ENCODE peak calls at places on chromosomes 1 and 21, in eight cellular contexts. K, M, A, Z, N, D, I and S are unnamed samples. For H3K4me1, the result is how much of the 10 kb centered on the place peaks cover.

GRCh38 chr1:89085781-89086180 is 20.8 kb upstream of the GBP1 start:
- ATAC-seq in K (peak), M (peak), A (peak), Z (peak), N (peak), D (peak), I (no peak), S (no peak)

GRCh38 chr1:210908257-210908656 is 225.7 kb downstream of the KCNH1 start:
- ATAC-seq in K (no peak), M (no peak), A (no peak), Z (no peak), N (no peak), D (no peak), I (peak), S (no peak)

GRCh38 chr1:17617787-17618557 is 78.5 kb downstream of the ARHGEF10L start:
- ATAC-seq in K (peak), M (no peak), A (no peak), Z (no peak), N (peak), D (no peak), I (no peak), S (peak)

GRCh38 chr1:202835548-202836072 is 24.9 kb downstream of the PCAT6 start:
- ATAC-seq in K (no peak), M (no peak), A (no peak), Z (peak), N (no peak), D (no peak), I (peak), S (no peak)

GRCh38 chr1:156464335-156464734 is 36.2 kb downstream of the MEF2D start:
- ATAC-seq in K (no peak), M (no peak), A (no peak), Z (no peak), N (no peak), D (no peak), I (no peak), S (peak)

GRCh38 chr1:41919764-41920397 is 1.2 kb upstream of the HIVEP3 start:
- ATAC-seq in K (peak), M (peak), A (no peak), Z (peak), N (peak), D (peak), I (peak), S (peak)

GRCh38 chr1:24894002-24894401 is 36.1 kb downstream of the RUNX3 start:
- ATAC-seq in K (no peak), M (no peak), A (no peak), Z (peak), N (no peak), D (no peak), I (no peak), S (no peak)

GRCh38 chr1:78339490-78339889 is 151.3 kb upstream of the PTGFR start:
- ATAC-seq in K (peak), M (no peak), A (no peak), Z (no peak), N (no peak), D (no peak), I (no peak), S (no peak)

GRCh38 chr1:185594786-185595410 is 139.3 kb upstream of the HMCN1 start:
- ATAC-seq in K (no peak), M (peak), A (no peak), Z (no peak), N (no peak), D (no peak), I (no peak), S (no peak)

GRCh38 chr21:26140185-26140584 is 30.4 kb downstream of the APP start:
- ATAC-seq in K (peak), M (peak), A (peak), Z (no peak), N (peak), D (peak), I (no peak), S (peak)

GRCh38 chr1:232786845-232787455 is 18.3 kb upstream of the MAP10 start:
- ATAC-seq in K (no peak), M (no peak), A (no peak), Z (no peak), N (no peak), D (no peak), I (no peak), S (no peak)

GRCh38 chr1:17108786-17109185 is 10.5 kb downstream of the PADI2 start:
- ATAC-seq in K (no peak), M (peak), A (no peak), Z (peak), N (peak), D (no peak), I (no peak), S (no peak)

GRCh38 chr1:23080885-23081284 is 61.6 kb downstream of the KDM1A start:
- ATAC-seq in K (no peak), M (no peak), A (no peak), Z (no peak), N (no peak), D (no peak), I (peak), S (no peak)

GRCh38 chr1:23088027-23088426 is 68.8 kb downstream of the KDM1A start:
- ATAC-seq in K (no peak), M (no peak), A (no peak), Z (no peak), N (no peak), D (no peak), I (no peak), S (no peak)

GRCh38 chr1:23081376-23081775 is 62.1 kb downstream of the KDM1A start:
- ATAC-seq in K (peak), M (peak), A (peak), Z (peak), N (no peak), D (peak), I (peak), S (no peak)

GRCh38 chr1:23083714-23084480 is 64.6 kb downstream of the KDM1A start:
- ATAC-seq in K (no peak), M (no peak), A (no peak), Z (no peak), N (peak), D (no peak), I (no peak), S (no peak)

GRCh38 chr1:23084880-23085279 is 65.6 kb downstream of the KDM1A start:
- ATAC-seq in K (no peak), M (peak), A (no peak), Z (no peak), N (no peak), D (peak), I (no peak), S (no peak)
- TF ChIP-seq POLR2AphosphoS5 in K (no peak), M (no peak), A (no peak), Z (no peak), N (no peak), D (no peak), I (no peak), S (no peak)

DNA sequence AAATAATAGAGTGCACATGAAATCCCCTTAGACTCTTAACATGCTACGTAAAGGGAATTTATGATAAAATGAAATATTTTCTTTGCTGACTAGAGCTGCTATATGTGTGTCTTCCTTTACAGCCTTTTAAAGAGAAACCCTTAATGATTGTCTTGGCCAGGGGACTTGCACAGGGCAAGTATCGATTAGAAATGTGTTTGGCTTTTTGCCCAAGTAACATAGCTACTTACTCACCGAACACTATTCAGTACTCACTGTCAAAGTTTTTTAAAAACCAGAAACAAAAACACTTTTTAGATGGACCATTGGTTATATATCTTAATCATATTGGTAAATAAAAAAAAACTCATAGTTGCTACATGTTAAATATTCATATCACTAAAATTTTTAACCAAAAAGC is 71.2 kb upstream of the KIAA1614 start:
- ATAC-seq in K (no peak), M (no peak), A (no peak), Z (no peak), N (no peak), D (no peak), I (no peak), S (no peak)
- H3K4me1 ChIP-seq in K (under half), M (under half), A (under half), Z (under half), N (under half), D (under half), I (under half), S (under half)

DNA sequence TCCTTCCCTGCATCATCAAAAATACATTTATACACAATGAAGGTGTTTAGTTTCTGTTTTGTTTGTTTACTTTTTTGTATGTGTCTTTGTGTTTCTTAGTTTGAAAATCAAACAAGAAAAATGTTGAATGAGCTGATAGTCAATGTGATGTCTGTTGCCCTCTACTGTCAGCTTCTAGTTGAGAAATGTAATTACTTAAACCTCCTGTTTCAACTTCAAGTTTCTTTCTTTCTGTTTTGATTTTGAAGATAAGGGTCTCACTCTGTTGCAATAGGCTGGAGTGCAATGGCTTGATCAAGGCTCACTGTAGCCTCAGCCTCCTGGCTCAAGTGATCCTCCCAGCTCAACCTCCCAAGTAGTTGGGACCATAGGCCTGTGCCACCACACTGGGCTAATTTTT is 37.5 kb downstream of the SPTA1 start:
- ATAC-seq in K (no peak), M (no peak), A (no peak), Z (peak), N (no peak), D (no peak), I (no peak), S (no peak)
- TF ChIP-seq CTCF in K (no peak), M (no peak), A (no peak), Z (no peak), N (no peak), D (no peak), I (no peak), S (no peak)

GRCh38 chr1:207832796-207833195 is 78.1 kb downstream of the CD34 start:
- ATAC-seq in K (no peak), M (no peak), A (no peak), Z (no peak), N (no peak), D (no peak), I (no peak), S (no peak)

GRCh38 chr1:207831517-207832327 is 79.2 kb downstream of the CD34 start:
- ATAC-seq in K (no peak), M (no peak), A (no peak), Z (peak), N (no peak), D (peak), I (no peak), S (no peak)

GRCh38 chr1:207835958-207836357 is 75.0 kb downstream of the CD34 start:
- ATAC-seq in K (no peak), M (no peak), A (no peak), Z (no peak), N (no peak), D (no peak), I (no peak), S (no peak)

GRCh38 chr1:207833956-207834660 is 76.8 kb downstream of the CD34 start:
- ATAC-seq in K (no peak), M (no peak), A (no peak), Z (no peak), N (no peak), D (no peak), I (no peak), S (no peak)

GRCh38 chr1:207833381-207833780 is 77.5 kb downstream of the CD34 start:
- ATAC-seq in K (no peak), M (no peak), A (no peak), Z (no peak), N (no peak), D (peak), I (no peak), S (no peak)
- TF ChIP-seq POLR2AphosphoS5 in K (no peak), M (no peak), A (no peak), Z (no peak), N (no peak), D (no peak), I (no peak), S (no peak)

DNA sequence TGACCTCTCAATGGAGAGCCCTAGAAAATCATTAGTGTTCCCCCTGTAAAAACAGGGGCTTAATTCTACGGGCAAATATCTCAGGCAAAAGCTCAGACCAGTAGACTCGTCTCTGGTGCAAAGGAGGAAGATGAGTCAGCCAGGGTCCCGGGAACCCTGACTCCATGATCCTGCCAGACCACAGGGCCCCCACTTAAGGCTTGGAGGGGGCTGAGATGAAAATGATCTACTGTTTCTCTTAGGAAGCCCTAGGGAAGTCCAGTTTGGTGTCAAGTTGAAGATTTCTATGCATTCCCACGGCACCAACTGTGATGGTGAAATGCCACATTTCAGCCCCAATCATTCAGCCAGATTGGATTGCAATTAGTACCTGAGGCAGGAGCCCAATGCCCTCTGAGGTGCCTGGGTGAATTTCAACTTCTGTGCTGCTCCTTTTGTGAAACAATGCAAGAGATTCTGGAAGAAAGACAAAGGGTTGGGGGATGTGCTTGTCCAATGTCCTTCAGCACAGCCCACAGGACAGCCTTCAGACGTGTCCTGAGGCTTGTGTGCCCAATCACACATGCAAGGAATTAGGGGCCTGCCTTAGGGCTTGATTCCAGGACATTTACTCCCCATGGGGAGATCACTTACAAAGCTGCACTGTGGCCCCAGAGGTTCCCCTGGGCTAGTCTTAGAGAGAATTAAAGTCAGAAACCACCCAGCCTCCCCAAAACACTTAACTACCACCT is 18.1 kb downstream of the NAV1 start:
- ATAC-seq in K (no peak), M (no peak), A (no peak), Z (no peak), N (no peak), D (no peak), I (no peak), S (no peak)
- H3K4me1 ChIP-seq in K (under half), M (under half), A (under half), Z (under half), N (half or more), D (under half), I (under half), S (under half)

GRCh38 chr1:30366199-30366598 is 357.2 kb downstream of the MATN1 start:
- ATAC-seq in K (no peak), M (no peak), A (no peak), Z (no peak), N (no peak), D (no peak), I (no peak), S (no peak)
- TF ChIP-seq CTCF in K (no peak), M (no peak), A (no peak), Z (no peak), N (no peak), D (no peak), I (no peak), S (no peak)

DNA sequence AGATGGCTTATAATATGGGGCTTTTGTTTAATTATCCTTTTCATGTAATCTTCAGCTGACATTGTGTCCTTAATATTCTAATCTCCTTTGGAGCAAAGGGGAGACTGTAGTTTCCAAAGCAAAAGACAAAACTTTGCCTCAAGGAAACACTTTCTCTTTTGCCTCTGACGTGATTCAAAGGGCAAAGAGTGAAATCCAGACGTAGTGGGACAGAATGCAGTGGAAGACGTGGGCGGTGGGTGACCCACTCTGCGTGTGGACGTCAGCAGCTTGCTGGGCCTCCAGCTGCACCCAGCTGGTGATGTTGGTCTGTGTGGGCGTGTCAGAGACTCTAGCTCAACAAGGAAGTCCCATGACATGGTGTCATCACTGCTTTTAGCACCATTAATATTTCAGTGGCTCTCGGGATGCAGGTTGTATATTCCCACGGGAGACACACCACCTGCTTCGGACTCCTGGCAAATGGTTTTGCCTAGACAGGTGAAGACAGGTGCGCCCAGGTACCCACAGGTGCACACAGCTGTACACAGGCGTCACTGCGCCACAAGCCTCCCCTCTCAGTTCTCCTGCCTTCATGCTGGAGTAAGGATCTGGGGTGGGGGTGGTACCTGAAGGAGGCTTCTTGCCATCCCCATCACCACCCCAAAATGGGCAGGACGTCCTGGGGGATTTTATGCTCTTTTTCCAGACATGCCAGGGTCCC is 292.1 kb upstream of the VAMP3 start:
- ATAC-seq in K (no peak), M (no peak), A (no peak), Z (peak), N (peak), D (no peak), I (no peak), S (peak)
- TF ChIP-seq POLR2AphosphoS5 in K (no peak), M (no peak), A (no peak), Z (no peak), N (peak), D (no peak), I (no peak), S (peak)

DNA sequence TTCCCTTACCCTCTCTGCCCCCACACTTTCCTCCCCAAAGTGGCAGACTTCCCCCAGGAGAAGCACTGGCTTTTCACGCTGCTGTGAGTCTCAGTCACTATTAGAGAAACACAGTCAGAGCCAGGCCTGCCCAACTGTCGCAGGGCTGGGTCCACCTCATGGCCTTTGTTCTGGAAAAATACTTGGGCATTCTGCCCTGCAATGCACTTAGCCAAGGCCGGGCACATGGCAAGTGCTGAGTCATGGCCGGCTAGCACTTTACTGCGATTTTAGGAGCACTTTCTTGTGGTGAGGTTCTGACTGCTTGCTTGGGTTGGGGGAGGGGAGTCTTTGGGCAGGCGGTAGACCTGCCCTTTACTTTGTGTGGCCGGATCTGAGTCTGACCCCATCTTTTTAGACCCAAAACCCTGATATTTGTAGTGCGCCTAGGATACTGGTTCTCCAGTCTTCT is 7.7 kb downstream of the EPHX1 start:
- ATAC-seq in K (peak), M (peak), A (no peak), Z (no peak), N (peak), D (peak), I (peak), S (peak)
- H3K4me1 ChIP-seq in K (under half), M (under half), A (half or more), Z (under half), N (half or more), D (under half), I (under half), S (half or more)